ENCODE peak calls at places on chromosomes 3 and 15, in four cellular contexts. U is ovary, W is psoas muscle, B is heart left ventricle. O is an unnamed sample.

GRCh38 chr3:124986153-124987143 is 51.9 kb upstream of the MUC13 start:
- DNase-seq in U (no peak), W (no peak), B (peak), O (no peak)

GRCh38 chr3:65575376-65575840 is 463.3 kb downstream of the MAGI1 start:
- DNase-seq in U (no peak), W (no peak), B (no peak), O (peak)

GRCh38 chr3:139217633-139218032 is 126.2 kb upstream of the MRPS22 start:
- DNase-seq in U (no peak), W (no peak), B (no peak), O (no peak)

GRCh38 chr3:45035441-45036301 is 9.6 kb downstream of the CLEC3B start:
- DNase-seq in U (peak), W (peak), B (peak), O (peak)

GRCh38 chr15:63157891-63158431 is 684 bp upstream of the RPS27L start:
- DNase-seq in U (peak), W (peak), B (peak), O (peak)

GRCh38 chr3:107545680-107546120 is 22.9 kb downstream of the BBX start:
- DNase-seq in U (no peak), W (no peak), B (no peak), O (no peak)

GRCh38 chr3:134232146-134232545 is 18.5 kb downstream of the RYK start:
- DNase-seq in U (no peak), W (no peak), B (no peak), O (peak)

GRCh38 chr15:29571728-29572454 is 250.4 kb downstream of the TJP1 start:
- DNase-seq in U (no peak), W (no peak), B (no peak), O (peak)

GRCh38 chr3:146308222-146308621 is 57.3 kb upstream of the PLSCR4 start:
- DNase-seq in U (no peak), W (no peak), B (no peak), O (peak)

GRCh38 chr3:168002786-168003368 is 92.8 kb downstream of the GOLIM4 start:
- DNase-seq in U (no peak), W (no peak), B (no peak), O (no peak)

GRCh38 chr3:117243657-117244056 is 534.1 kb downstream of the TUSC7 start:
- DNase-seq in U (no peak), W (no peak), B (no peak), O (no peak)

GRCh38 chr15:91165850-91166249 is 65.8 kb downstream of the SV2B start:
- DNase-seq in U (no peak), W (no peak), B (no peak), O (no peak)

GRCh38 chr3:50189274-50189673 is 2.1 kb upstream of the GNAT1 start:
- DNase-seq in U (peak), W (peak), B (peak), O (peak)

GRCh38 chr3:138963161-138963560 is 16.1 kb downstream of the FOXL2NB start:
- DNase-seq in U (no peak), W (no peak), B (no peak), O (no peak)

GRCh38 chr15:26028086-26028740 is 165.1 kb upstream of the ATP10A start:
- DNase-seq in U (no peak), W (no peak), B (no peak), O (no peak)

GRCh38 chr3:105365536-105366301 is 990 bp upstream of the ALCAM start:
- DNase-seq in U (no peak), W (no peak), B (no peak), O (peak)

GRCh38 chr3:73056365-73057150 is 4.9 kb upstream of the EBLN2 start:
- DNase-seq in U (no peak), W (no peak), B (no peak), O (no peak)

GRCh38 chr3:197547206-197547605 is 8.6 kb downstream of the BDH1 start:
- DNase-seq in U (no peak), W (no peak), B (no peak), O (no peak)

GRCh38 chr3:87320748-87321634 is 44.6 kb upstream of the POU1F1 start:
- DNase-seq in U (no peak), W (no peak), B (no peak), O (no peak)

GRCh38 chr3:151008699-151009098 is 36.2 kb upstream of the CLRN1 start:
- DNase-seq in U (no peak), W (no peak), B (no peak), O (peak)

GRCh38 chr3:82157952-82158351 is 396.5 kb upstream of the GBE1 start:
- DNase-seq in U (no peak), W (no peak), B (no peak), O (peak)

GRCh38 chr15:52529289-52529929 is 729 bp upstream of the MYO5A start:
- DNase-seq in U (no peak), W (no peak), B (no peak), O (no peak)

GRCh38 chr15:45648521-45649200 is 13.8 kb downstream of the SQOR start:
- DNase-seq in U (no peak), W (peak), B (no peak), O (peak)

GRCh38 chr3:48086736-48087470 is 70.7 kb upstream of the MAP4 start:
- DNase-seq in U (no peak), W (no peak), B (no peak), O (no peak)

GRCh38 chr3:119230071-119230470 is 10.6 kb downstream of the B4GALT4 start:
- DNase-seq in U (no peak), W (no peak), B (no peak), O (no peak)

GRCh38 chr3:197021729-197022404 is 7.8 kb downstream of the MELTF start:
- DNase-seq in U (no peak), W (no peak), B (no peak), O (no peak)

GRCh38 chr15:48680841-48681240 is 35.3 kb upstream of the FBN1 start:
- DNase-seq in U (no peak), W (no peak), B (no peak), O (no peak)

GRCh38 chr3:169871129-169871886 is 1.6 kb upstream of the LRRC31 start:
- DNase-seq in U (no peak), W (no peak), B (no peak), O (no peak)

GRCh38 chr3:18968120-18968519 is 180.2 kb upstream of the KCNH8 start:
- DNase-seq in U (no peak), W (no peak), B (no peak), O (no peak)

GRCh38 chr3:53804697-53805462 is 41.3 kb downstream of the CHDH start:
- DNase-seq in U (no peak), W (no peak), B (no peak), O (no peak)

GRCh38 chr3:40452057-40452456 is 5.1 kb upstream of the RPL14 start:
- DNase-seq in U (no peak), W (no peak), B (no peak), O (no peak)

GRCh38 chr3:5698851-5699250 is 511.3 kb downstream of the EDEM1 start:
- DNase-seq in U (no peak), W (no peak), B (no peak), O (no peak)

GRCh38 chr3:5694267-5694666 is 506.8 kb downstream of the EDEM1 start:
- DNase-seq in U (no peak), W (no peak), B (no peak), O (no peak)

GRCh38 chr3:5699313-5699712 is 511.8 kb downstream of the EDEM1 start:
- DNase-seq in U (no peak), W (no peak), B (no peak), O (no peak)

GRCh38 chr3:5699811-5700210 is 512.3 kb downstream of the EDEM1 start:
- DNase-seq in U (no peak), W (no peak), B (no peak), O (no peak)
- H3K4me3 ChIP-seq in U (no peak), W (no peak), B (no peak), O (no peak)

GRCh38 chr3:23949784-23950183 is 4.7 kb downstream of the NR1D2 start:
- DNase-seq in U (peak), W (peak), B (peak), O (no peak)
- H3K4me3 ChIP-seq in U (no peak), W (peak), B (peak), O (no peak)

GRCh38 chr3:42655331-42655888 is 1.9 kb downstream of the ZBTB47 start:
- DNase-seq in U (peak), W (peak), B (no peak), O (no peak)
- H3K4me3 ChIP-seq in U (peak), W (peak), B (peak), O (no peak)

DNA sequence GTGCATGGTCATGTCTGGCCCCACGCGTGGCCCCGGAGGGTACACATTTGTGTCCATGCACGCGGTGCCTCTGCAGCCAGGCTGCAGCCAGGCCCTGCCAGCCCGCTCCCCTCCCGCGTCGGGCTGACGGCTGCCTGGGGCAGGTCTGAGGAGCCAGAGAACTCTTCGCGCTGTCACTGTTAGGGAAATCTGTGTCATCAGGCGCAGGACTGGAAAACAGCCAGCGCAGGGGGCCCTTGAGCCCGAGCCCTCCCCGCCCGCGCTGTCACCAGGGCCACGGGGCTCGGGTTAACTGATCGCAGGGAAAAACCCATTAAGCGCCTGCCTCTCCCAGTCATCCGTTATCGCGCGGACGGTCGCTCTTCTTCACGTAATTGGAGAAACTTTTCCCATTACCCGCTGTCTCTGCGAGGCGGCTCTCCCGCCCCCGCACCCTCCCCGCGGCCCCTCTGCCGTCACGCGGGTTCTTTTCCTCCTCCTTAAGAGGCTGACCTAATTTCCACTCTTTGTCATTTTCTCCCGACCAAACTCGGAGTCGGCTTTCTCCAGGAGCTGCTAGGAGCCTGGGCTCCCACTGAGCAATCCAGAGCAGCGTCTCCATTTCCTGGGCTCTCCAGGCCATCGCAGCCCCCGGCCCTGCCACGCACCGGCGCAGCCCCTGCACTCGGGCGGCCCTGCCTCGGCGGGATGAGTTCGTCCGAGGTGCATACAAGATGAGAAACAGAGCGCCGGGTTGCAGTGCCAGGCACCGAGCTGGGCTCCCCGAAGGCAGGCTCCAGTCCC is 57.5 kb upstream of the PRR23E start:
- DNase-seq in U (no peak), W (peak), B (peak), O (peak)
- H3K4me3 ChIP-seq in U (peak), W (peak), B (peak), O (peak)

GRCh38 chr3:61157414-61157813 is 93.8 kb downstream of the FHIT start:
- DNase-seq in U (no peak), W (no peak), B (no peak), O (no peak)

GRCh38 chr3:61158152-61158551 is 93.1 kb downstream of the FHIT start:
- DNase-seq in U (no peak), W (no peak), B (no peak), O (no peak)

GRCh38 chr3:61158676-61159075 is 92.6 kb downstream of the FHIT start:
- DNase-seq in U (no peak), W (no peak), B (no peak), O (no peak)

GRCh38 chr3:61155701-61156292 is 95.5 kb downstream of the FHIT start:
- DNase-seq in U (no peak), W (no peak), B (no peak), O (no peak)

GRCh38 chr3:61154788-61155187 is 96.5 kb downstream of the FHIT start:
- DNase-seq in U (no peak), W (no peak), B (no peak), O (no peak)
- H3K4me3 ChIP-seq in U (no peak), W (no peak), B (no peak), O (no peak)

GRCh38 chr3:54822206-54822605 is 105.7 kb downstream of the LRTM1 start:
- DNase-seq in U (no peak), W (no peak), B (peak), O (no peak)
- H3K4me3 ChIP-seq in U (no peak), W (no peak), B (no peak), O (no peak)

GRCh38 chr3:179037361-179037760 is 34.2 kb downstream of the ZMAT3 start:
- DNase-seq in U (no peak), W (peak), B (peak), O (no peak)
- H3K4me3 ChIP-seq in U (no peak), W (no peak), B (no peak), O (no peak)

O was measured in cardiac muscle cell.